ENCODE peak calls at places on chromosomes 6 and 20, in five cellular contexts. One of them, this sample, is unnamed.

GRCh38 chr20:840858-841567 is 7.5 kb downstream of the FAM110A start:
- DNase-seq in dermis microvascular lymphatic vessel endothelial cell: no peak
- DNase-seq in NCI-H1930: no peak
- DNase-seq in stimulated activated CD4-positive, alpha-beta T cell treated with anti-CD3 and anti-CD28 coated beads, Interleukin-2, amount 100 ng/mL, for 48 hours: no peak
- DNase-seq in stimulated activated CD8-positive, alpha-beta memory T cell treated with anti-CD3 and anti-CD28 coated beads, Interleukin-15, amount 100 ng/mL, for 1 hour: no peak
- DNase-seq in this sample: no peak

GRCh38 chr6:169627736-169628423 is 73.9 kb downstream of the WDR27 start:
- DNase-seq in dermis microvascular lymphatic vessel endothelial cell: no peak
- DNase-seq in stimulated activated CD4-positive, alpha-beta T cell treated with anti-CD3 and anti-CD28 coated beads, Interleukin-2, amount 100 ng/mL, for 48 hours: no peak
- DNase-seq in stimulated activated CD8-positive, alpha-beta memory T cell treated with anti-CD3 and anti-CD28 coated beads, Interleukin-15, amount 100 ng/mL, for 1 hour: no peak
- DNase-seq in NCI-H1930: no peak
- DNase-seq in this sample: no peak

GRCh38 chr20:64234291-64234791 is 21.2 kb upstream of the PCMTD2 start:
- DNase-seq in stimulated activated CD8-positive, alpha-beta memory T cell treated with anti-CD3 and anti-CD28 coated beads, Interleukin-15, amount 100 ng/mL, for 1 hour: no peak
- DNase-seq in stimulated activated CD4-positive, alpha-beta T cell treated with anti-CD3 and anti-CD28 coated beads, Interleukin-2, amount 100 ng/mL, for 48 hours: no peak
- DNase-seq in dermis microvascular lymphatic vessel endothelial cell: no peak
- DNase-seq in NCI-H1930: no peak
- DNase-seq in this sample: no peak

GRCh38 chr6:2485116-2485515 is 239.7 kb upstream of the GMDS start:
- DNase-seq in stimulated activated CD8-positive, alpha-beta memory T cell treated with anti-CD3 and anti-CD28 coated beads, Interleukin-15, amount 100 ng/mL, for 1 hour: no peak
- DNase-seq in dermis microvascular lymphatic vessel endothelial cell: no peak
- DNase-seq in stimulated activated CD4-positive, alpha-beta T cell treated with anti-CD3 and anti-CD28 coated beads, Interleukin-2, amount 100 ng/mL, for 48 hours: no peak
- DNase-seq in NCI-H1930: no peak
- DNase-seq in this sample: no peak

GRCh38 chr6:30322527-30323501 is 3.9 kb upstream of the TRIM39 start:
- DNase-seq in stimulated activated CD4-positive, alpha-beta T cell treated with anti-CD3 and anti-CD28 coated beads, Interleukin-2, amount 100 ng/mL, for 48 hours: peak
- DNase-seq in dermis microvascular lymphatic vessel endothelial cell: no peak
- DNase-seq in NCI-H1930: no peak
- DNase-seq in stimulated activated CD8-positive, alpha-beta memory T cell treated with anti-CD3 and anti-CD28 coated beads, Interleukin-15, amount 100 ng/mL, for 1 hour: no peak
- DNase-seq in this sample: no peak

GRCh38 chr20:64140421-64140820 is 23.8 kb upstream of the MYT1 start:
- DNase-seq in stimulated activated CD4-positive, alpha-beta T cell treated with anti-CD3 and anti-CD28 coated beads, Interleukin-2, amount 100 ng/mL, for 48 hours: no peak
- DNase-seq in NCI-H1930: no peak
- DNase-seq in dermis microvascular lymphatic vessel endothelial cell: no peak
- DNase-seq in stimulated activated CD8-positive, alpha-beta memory T cell treated with anti-CD3 and anti-CD28 coated beads, Interleukin-15, amount 100 ng/mL, for 1 hour: no peak
- DNase-seq in this sample: no peak

GRCh38 chr20:7775072-7775471 is 165.2 kb downstream of the HAO1 start:
- DNase-seq in stimulated activated CD8-positive, alpha-beta memory T cell treated with anti-CD3 and anti-CD28 coated beads, Interleukin-15, amount 100 ng/mL, for 1 hour: no peak
- DNase-seq in stimulated activated CD4-positive, alpha-beta T cell treated with anti-CD3 and anti-CD28 coated beads, Interleukin-2, amount 100 ng/mL, for 48 hours: no peak
- DNase-seq in NCI-H1930: no peak
- DNase-seq in dermis microvascular lymphatic vessel endothelial cell: no peak
- DNase-seq in this sample: no peak

GRCh38 chr6:63307581-63308246 is 12.1 kb downstream of the LGSN start:
- DNase-seq in NCI-H1930: peak
- DNase-seq in dermis microvascular lymphatic vessel endothelial cell: peak
- DNase-seq in stimulated activated CD8-positive, alpha-beta memory T cell treated with anti-CD3 and anti-CD28 coated beads, Interleukin-15, amount 100 ng/mL, for 1 hour: no peak
- DNase-seq in stimulated activated CD4-positive, alpha-beta T cell treated with anti-CD3 and anti-CD28 coated beads, Interleukin-2, amount 100 ng/mL, for 48 hours: no peak
- DNase-seq in this sample: no peak

GRCh38 chr20:29873946-29874345 is 1383.5 kb upstream of the DEFB115 start:
- DNase-seq in NCI-H1930: peak
- DNase-seq in stimulated activated CD8-positive, alpha-beta memory T cell treated with anti-CD3 and anti-CD28 coated beads, Interleukin-15, amount 100 ng/mL, for 1 hour: no peak
- DNase-seq in dermis microvascular lymphatic vessel endothelial cell: peak
- DNase-seq in stimulated activated CD4-positive, alpha-beta T cell treated with anti-CD3 and anti-CD28 coated beads, Interleukin-2, amount 100 ng/mL, for 48 hours: peak
- DNase-seq in this sample: no peak

GRCh38 chr6:90663106-90663505 is 76.2 kb upstream of the MAP3K7 start:
- DNase-seq in stimulated activated CD8-positive, alpha-beta memory T cell treated with anti-CD3 and anti-CD28 coated beads, Interleukin-15, amount 100 ng/mL, for 1 hour: no peak
- DNase-seq in NCI-H1930: no peak
- DNase-seq in dermis microvascular lymphatic vessel endothelial cell: no peak
- DNase-seq in stimulated activated CD4-positive, alpha-beta T cell treated with anti-CD3 and anti-CD28 coated beads, Interleukin-2, amount 100 ng/mL, for 48 hours: no peak
- DNase-seq in this sample: no peak

GRCh38 chr6:32991972-32992371 is 17.4 kb downstream of the HLA-DOA start:
- DNase-seq in dermis microvascular lymphatic vessel endothelial cell: no peak
- DNase-seq in stimulated activated CD8-positive, alpha-beta memory T cell treated with anti-CD3 and anti-CD28 coated beads, Interleukin-15, amount 100 ng/mL, for 1 hour: no peak
- DNase-seq in NCI-H1930: no peak
- DNase-seq in stimulated activated CD4-positive, alpha-beta T cell treated with anti-CD3 and anti-CD28 coated beads, Interleukin-2, amount 100 ng/mL, for 48 hours: no peak
- DNase-seq in this sample: no peak

This sample was measured in effector memory CD8-positive, alpha-beta T cell.